ENCODE peak calls at places on chromosomes 16 and 17, in seven cellular contexts. Y, H, N, D, C, S and J are unnamed samples.

GRCh38 chr17:83196973-83197880 is 117.8 kb downstream of the METRNL start:
- DNase-seq in Y (no peak), H (peak), N (no peak), D (no peak), C (no peak), S (peak), J (no peak)

GRCh38 chr17:4386406-4386805 is 19.9 kb upstream of the UBE2G1 start:
- DNase-seq in Y (no peak), H (no peak), N (no peak), D (no peak), C (peak), S (no peak), J (no peak)

GRCh38 chr16:72819345-72819744 is 228.6 kb downstream of the ZFHX3 start:
- DNase-seq in Y (no peak), H (no peak), N (no peak), D (no peak), C (peak), S (no peak), J (no peak)

GRCh38 chr17:4827399-4827798 is 5.7 kb upstream of the MINK1 start:
- DNase-seq in Y (no peak), H (no peak), N (no peak), D (no peak), C (no peak), S (no peak), J (no peak)

GRCh38 chr16:49876716-49877129 is 20.8 kb upstream of the ZNF423 start:
- DNase-seq in Y (peak), H (no peak), N (peak), D (peak), C (no peak), S (peak), J (no peak)

GRCh38 chr16:24538756-24539294 is 541 bp upstream of the RBBP6 start:
- DNase-seq in Y (no peak), H (no peak), N (no peak), D (no peak), C (no peak), S (no peak), J (no peak)

GRCh38 chr16:30867747-30868146 is 26.1 kb downstream of the BCL7C start:
- DNase-seq in Y (peak), H (no peak), N (no peak), D (no peak), C (no peak), S (no peak), J (no peak)

GRCh38 chr17:12457493-12457892 is 208.2 kb upstream of the MYOCD start:
- DNase-seq in Y (no peak), H (no peak), N (no peak), D (no peak), C (peak), S (no peak), J (no peak)

GRCh38 chr17:55588858-55589257 is 77.6 kb upstream of the SMIM36 start:
- DNase-seq in Y (no peak), H (no peak), N (no peak), D (no peak), C (peak), S (no peak), J (no peak)

GRCh38 chr16:87970206-87970605 is 19.0 kb downstream of the BANP start:
- DNase-seq in Y (no peak), H (no peak), N (no peak), D (no peak), C (peak), S (no peak), J (no peak)

GRCh38 chr17:56678249-56679144 is 85.0 kb downstream of the NOG start:
- DNase-seq in Y (peak), H (no peak), N (no peak), D (no peak), C (no peak), S (no peak), J (no peak)

GRCh38 chr17:2158011-2158410 is 103.1 kb downstream of the HIC1 start:
- DNase-seq in Y (no peak), H (no peak), N (peak), D (no peak), C (peak), S (no peak), J (no peak)

GRCh38 chr16:82699711-82700495 is 73.1 kb downstream of the CDH13 start:
- DNase-seq in Y (no peak), H (no peak), N (peak), D (no peak), C (peak), S (no peak), J (peak)

GRCh38 chr16:715448-716249 is 731 bp downstream of the METRN start:
- DNase-seq in Y (peak), H (no peak), N (no peak), D (no peak), C (peak), S (no peak), J (no peak)

GRCh38 chr17:63928966-63929695 is 3.0 kb downstream of the CD79B start:
- DNase-seq in Y (no peak), H (no peak), N (no peak), D (no peak), C (no peak), S (no peak), J (no peak)

GRCh38 chr16:68382296-68382718 is 66.0 kb downstream of the SMPD3 start:
- DNase-seq in Y (no peak), H (no peak), N (no peak), D (peak), C (no peak), S (no peak), J (no peak)

GRCh38 chr17:5391678-5392077 is 27.8 kb downstream of the NUP88 start:
- DNase-seq in Y (no peak), H (no peak), N (no peak), D (no peak), C (peak), S (no peak), J (no peak)

GRCh38 chr17:63035271-63035670 is 69.2 kb downstream of the TANC2 start:
- DNase-seq in Y (no peak), H (no peak), N (no peak), D (no peak), C (peak), S (no peak), J (no peak)

GRCh38 chr16:68345351-68345810 is 34.6 kb downstream of the PRMT7 start:
- DNase-seq in Y (no peak), H (no peak), N (no peak), D (no peak), C (peak), S (no peak), J (no peak)

GRCh38 chr17:68539536-68540469 is 27.6 kb downstream of the PRKAR1A start:
- DNase-seq in Y (no peak), H (no peak), N (peak), D (peak), C (no peak), S (no peak), J (no peak)

GRCh38 chr16:79752421-79752820 is 151.9 kb upstream of the MAF start:
- DNase-seq in Y (no peak), H (no peak), N (no peak), D (no peak), C (no peak), S (no peak), J (no peak)

GRCh38 chr16:30748634-30749445 is 615 bp downstream of the PHKG2 start:
- DNase-seq in Y (peak), H (no peak), N (peak), D (peak), C (peak), S (no peak), J (no peak)

GRCh38 chr17:51435641-51436091 is 175.3 kb downstream of the UTP18 start:
- DNase-seq in Y (peak), H (no peak), N (no peak), D (peak), C (no peak), S (peak), J (peak)

GRCh38 chr17:14310584-14310983 is 9.7 kb downstream of the HS3ST3B1 start:
- DNase-seq in Y (no peak), H (no peak), N (no peak), D (no peak), C (no peak), S (no peak), J (no peak)

GRCh38 chr17:80421381-80422090 is 6.6 kb downstream of the ENDOV start:
- DNase-seq in Y (peak), H (no peak), N (no peak), D (no peak), C (no peak), S (no peak), J (no peak)

GRCh38 chr17:70006159-70006558 is 68.9 kb upstream of the KCNJ16 start:
- DNase-seq in Y (no peak), H (no peak), N (no peak), D (no peak), C (peak), S (no peak), J (no peak)

GRCh38 chr16:75235721-75236193 is 15.7 kb downstream of the BCAR1 start:
- DNase-seq in Y (peak), H (no peak), N (peak), D (no peak), C (no peak), S (no peak), J (no peak)

GRCh38 chr17:80892019-80892855 is 99.4 kb upstream of the CHMP6 start:
- DNase-seq in Y (no peak), H (peak), N (peak), D (peak), C (peak), S (no peak), J (peak)

GRCh38 chr17:51442112-51442865 is 181.9 kb downstream of the UTP18 start:
- DNase-seq in Y (no peak), H (no peak), N (no peak), D (no peak), C (no peak), S (no peak), J (no peak)

DNA sequence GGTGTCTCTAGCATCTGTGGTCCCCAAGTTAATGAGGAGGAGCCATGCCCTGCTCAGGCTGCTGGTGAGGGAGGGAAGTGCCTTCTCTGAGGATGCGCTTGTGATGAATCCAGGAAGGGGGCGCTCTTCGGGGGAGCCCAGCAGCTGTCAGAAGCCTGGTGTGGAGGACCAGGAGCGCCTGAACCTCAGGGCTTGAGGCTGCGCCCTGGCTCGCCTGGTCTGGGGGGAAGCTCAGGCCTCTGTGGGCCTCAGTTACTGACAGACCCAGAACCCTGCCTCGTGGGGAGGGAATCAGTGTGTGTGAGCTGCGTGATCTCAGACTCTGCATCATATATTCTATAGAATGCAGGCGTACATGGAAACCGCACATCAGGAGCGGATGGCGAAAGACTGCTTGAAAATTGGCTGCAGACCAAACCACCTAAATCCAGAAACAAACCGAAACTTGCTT is 126.1 kb downstream of the SEC14L1 start:
- DNase-seq in Y (no peak), H (no peak), N (no peak), D (no peak), C (no peak), S (no peak), J (no peak)
- TF ChIP-seq CTCF in Y (peak), H (no peak), N (no peak), D (peak), C (peak), S (peak), J (no peak)

DNA sequence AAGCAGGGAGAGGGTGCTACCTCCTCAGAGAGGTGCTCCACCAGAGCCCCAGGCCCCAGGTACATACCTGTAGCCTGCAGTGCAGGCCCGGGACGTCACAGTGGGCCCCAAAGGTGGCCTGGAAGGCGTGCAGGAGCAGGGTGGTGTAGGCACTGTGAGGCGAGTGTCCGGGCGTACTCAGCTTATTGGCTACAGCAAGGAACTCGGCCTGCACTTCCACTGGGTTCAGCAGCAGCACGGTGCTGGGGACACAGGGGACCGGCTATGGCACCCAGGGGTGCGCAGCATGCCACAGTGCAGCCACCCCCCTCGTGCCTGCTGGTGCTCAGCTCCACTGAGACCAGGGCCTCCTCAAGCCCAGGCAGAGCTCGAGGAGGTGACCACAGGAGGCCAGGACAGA is 23.2 kb upstream of the PIK3R6 start:
- DNase-seq in Y (no peak), H (no peak), N (no peak), D (no peak), C (no peak), S (no peak), J (no peak)
- H3K4me3 ChIP-seq in Y (no peak), H (no peak), N (no peak), D (no peak), C (no peak), S (no peak), J (no peak)

DNA sequence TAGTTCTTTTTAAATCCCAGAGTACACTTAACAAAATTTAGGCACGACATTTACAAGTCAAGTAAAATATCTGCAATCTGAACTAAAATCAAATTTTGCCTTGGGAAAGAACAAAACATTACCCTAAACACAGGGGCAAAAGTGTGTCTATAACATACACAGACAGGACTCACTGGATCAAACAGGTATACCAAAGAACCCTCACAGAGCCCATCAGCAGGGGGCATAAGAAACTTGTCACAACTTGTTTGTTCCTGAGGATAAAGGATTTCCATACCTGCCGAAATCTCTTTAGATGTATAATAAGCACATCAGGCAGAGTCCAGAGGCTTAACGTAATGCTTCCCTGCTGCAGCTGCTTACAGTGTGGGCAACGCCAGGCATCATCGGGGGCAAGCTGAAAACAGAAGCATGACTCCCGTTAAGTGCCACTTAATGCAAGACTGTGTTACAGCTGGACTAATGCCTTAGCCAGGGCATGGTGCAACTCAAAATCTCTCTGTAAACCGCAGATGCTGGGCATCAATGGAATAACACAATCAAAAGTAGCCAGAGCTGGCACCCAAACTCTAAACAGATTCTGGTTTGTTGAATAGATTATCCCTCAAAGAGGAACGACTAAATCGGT is 67.0 kb downstream of the USP31 start:
- DNase-seq in Y (peak), H (no peak), N (no peak), D (no peak), C (peak), S (no peak), J (no peak)
- TF ChIP-seq CTCF in Y (no peak), H (no peak), N (no peak), D (no peak), C (no peak), S (peak), J (no peak)

GRCh38 chr17:81921531-81921862 is 3.5 kb upstream of the SIRT7 start:
- DNase-seq in Y (no peak), H (no peak), N (no peak), D (no peak), C (no peak), S (no peak), J (no peak)
- H3K4me3 ChIP-seq in Y (no peak), H (no peak), N (no peak), D (no peak), C (no peak), S (no peak), J (no peak)

GRCh38 chr17:44081681-44082080 is 11.1 kb downstream of the G6PC3 start:
- DNase-seq in Y (no peak), H (no peak), N (no peak), D (no peak), C (peak), S (no peak), J (no peak)

GRCh38 chr17:44082206-44082605 is 11.7 kb downstream of the G6PC3 start:
- DNase-seq in Y (no peak), H (no peak), N (no peak), D (no peak), C (no peak), S (no peak), J (no peak)

GRCh38 chr17:44084131-44084538 is 13.6 kb downstream of the G6PC3 start:
- DNase-seq in Y (peak), H (no peak), N (no peak), D (no peak), C (no peak), S (no peak), J (no peak)

GRCh38 chr17:44084921-44085320 is 14.4 kb downstream of the G6PC3 start:
- DNase-seq in Y (no peak), H (no peak), N (no peak), D (no peak), C (no peak), S (no peak), J (no peak)

DNA sequence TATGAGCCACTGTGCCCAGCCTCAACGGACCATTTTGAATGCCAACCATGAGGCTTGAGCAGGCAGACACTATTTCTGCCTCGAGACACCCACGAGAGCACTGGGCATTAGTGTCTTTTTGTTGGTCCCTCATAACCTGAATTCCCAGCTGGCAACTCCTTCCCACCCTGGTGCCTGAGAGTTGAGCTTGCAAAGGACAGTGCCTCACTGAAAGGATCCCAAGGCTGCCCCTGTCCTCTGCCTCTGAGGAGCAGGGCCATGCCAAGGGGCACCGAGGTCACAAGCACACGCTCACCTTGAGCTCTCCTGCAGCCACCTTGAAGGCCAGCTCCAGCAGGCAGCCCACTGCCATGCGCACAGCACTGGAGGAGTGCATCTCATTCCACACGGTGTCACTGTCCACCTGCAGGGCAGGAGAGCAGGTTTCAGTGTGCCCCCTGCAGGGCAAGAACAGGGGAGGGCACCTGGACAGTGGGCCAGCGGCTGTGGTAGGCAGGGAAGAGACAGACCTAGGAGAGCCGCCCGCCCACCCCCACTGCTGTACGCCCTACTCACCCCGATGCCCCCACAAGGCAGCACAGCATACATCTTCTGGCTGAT is 12.8 kb downstream of the G6PC3 start:
- DNase-seq in Y (peak), H (no peak), N (no peak), D (peak), C (no peak), S (peak), J (no peak)
- TF ChIP-seq CTCF in Y (peak), H (no peak), N (no peak), D (peak), C (no peak), S (peak), J (no peak)

GRCh38 chr16:14559809-14560227 is 70.2 kb downstream of the PARN start:
- DNase-seq in Y (no peak), H (no peak), N (no peak), D (no peak), C (peak), S (no peak), J (peak)
- H3K4me3 ChIP-seq in Y (no peak), H (no peak), N (no peak), D (no peak), C (no peak), S (no peak), J (no peak)

GRCh38 chr17:60640503-60640902 is 37.1 kb upstream of the BCAS3 start:
- DNase-seq in Y (no peak), H (no peak), N (no peak), D (no peak), C (peak), S (no peak), J (no peak)
- TF ChIP-seq CTCF in Y (peak), H (no peak), N (no peak), D (peak), C (peak), S (peak), J (peak)

GRCh38 chr17:27471321-27472269 is 15.3 kb downstream of the KSR1 start:
- DNase-seq in Y (no peak), H (no peak), N (no peak), D (peak), C (peak), S (peak), J (no peak)

GRCh38 chr17:27473190-27473747 is 17.0 kb downstream of the KSR1 start:
- DNase-seq in Y (no peak), H (no peak), N (no peak), D (no peak), C (no peak), S (no peak), J (no peak)

GRCh38 chr17:27475070-27475673 is 18.9 kb downstream of the KSR1 start:
- DNase-seq in Y (no peak), H (no peak), N (no peak), D (no peak), C (no peak), S (no peak), J (no peak)

GRCh38 chr17:27475981-27476895 is 20.0 kb downstream of the KSR1 start:
- DNase-seq in Y (peak), H (no peak), N (no peak), D (no peak), C (no peak), S (no peak), J (no peak)

DNA sequence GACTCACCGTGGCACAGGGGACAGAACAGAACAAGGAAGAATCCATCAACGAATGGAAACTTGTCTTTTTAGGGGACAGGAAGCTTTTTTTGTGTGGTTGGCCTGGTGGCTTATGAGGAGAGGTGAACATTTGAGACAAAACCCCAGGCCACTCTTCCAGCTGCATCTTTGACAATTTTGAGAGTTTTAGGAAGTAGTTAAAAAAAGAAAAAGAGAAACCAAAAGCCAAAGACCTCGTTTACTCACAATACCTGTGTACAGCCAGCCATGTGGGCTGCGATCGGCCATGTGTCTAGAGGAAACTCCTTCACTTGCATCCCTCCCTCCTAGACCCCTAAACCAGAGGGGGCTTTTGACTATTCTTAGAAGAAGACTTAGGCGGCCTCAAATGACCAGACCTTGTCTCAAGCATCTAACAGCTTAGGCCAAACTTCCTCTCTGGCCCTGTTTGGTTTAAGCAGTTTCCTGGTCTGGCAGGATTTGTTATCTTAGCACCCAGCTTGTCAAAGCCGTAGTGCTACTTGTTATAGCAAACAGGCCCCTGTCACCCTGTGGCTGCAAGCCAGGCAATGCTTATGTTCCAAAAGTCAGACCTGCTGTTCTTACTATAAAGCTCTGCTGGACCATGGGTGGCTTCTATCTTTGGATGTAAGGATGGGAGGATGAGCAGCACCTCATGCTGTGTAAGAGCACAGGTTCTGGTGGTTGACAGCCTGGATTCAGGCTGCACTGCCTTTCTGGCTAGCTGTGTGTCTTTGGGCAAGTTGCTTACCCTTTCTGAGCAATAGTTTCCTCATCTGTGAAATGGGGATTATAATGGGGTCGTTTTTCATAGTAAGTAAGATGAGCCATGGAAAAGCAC is 17.7 kb downstream of the KSR1 start:
- DNase-seq in Y (peak), H (no peak), N (no peak), D (peak), C (no peak), S (no peak), J (peak)
- H3K4me3 ChIP-seq in Y (no peak), H (no peak), N (no peak), D (peak), C (no peak), S (no peak), J (no peak)